ENCODE peak calls at places on chromosomes 4 and X, in four cellular contexts. One of them, this sample, is unnamed.

GRCh38 chr4:139852612-139853269 is 187.1 kb downstream of the MGST2 start:
- DNase-seq in activated CD4-positive, alpha-beta T cell treated with anti-CD3 and anti-CD28 coated beads for 24 hours: no peak
- DNase-seq in HT1080: no peak
- DNase-seq in activated naive CD8-positive, alpha-beta T cell treated with anti-CD3 and anti-CD28 coated beads for 36 hours: no peak
- DNase-seq in this sample: no peak

GRCh38 chr4:82560853-82561744 is 689 bp downstream of the TMEM150C start:
- DNase-seq in HT1080: no peak
- DNase-seq in activated CD4-positive, alpha-beta T cell treated with anti-CD3 and anti-CD28 coated beads for 24 hours: no peak
- DNase-seq in activated naive CD8-positive, alpha-beta T cell treated with anti-CD3 and anti-CD28 coated beads for 36 hours: peak
- DNase-seq in this sample: no peak

GRCh38 chr4:125689839-125690238 is 375.1 kb downstream of the FAT4 start:
- DNase-seq in activated naive CD8-positive, alpha-beta T cell treated with anti-CD3 and anti-CD28 coated beads for 36 hours: no peak
- DNase-seq in HT1080: no peak
- DNase-seq in activated CD4-positive, alpha-beta T cell treated with anti-CD3 and anti-CD28 coated beads for 24 hours: no peak
- DNase-seq in this sample: no peak

GRCh38 chr4:24244663-24245519 is 339.5 kb downstream of the DHX15 start:
- DNase-seq in activated naive CD8-positive, alpha-beta T cell treated with anti-CD3 and anti-CD28 coated beads for 36 hours: no peak
- DNase-seq in HT1080: no peak
- DNase-seq in activated CD4-positive, alpha-beta T cell treated with anti-CD3 and anti-CD28 coated beads for 24 hours: no peak
- DNase-seq in this sample: peak

GRCh38 chr4:20383283-20383682 is 131.6 kb downstream of the SLIT2 start:
- DNase-seq in HT1080: no peak
- DNase-seq in activated CD4-positive, alpha-beta T cell treated with anti-CD3 and anti-CD28 coated beads for 24 hours: no peak
- DNase-seq in activated naive CD8-positive, alpha-beta T cell treated with anti-CD3 and anti-CD28 coated beads for 36 hours: no peak
- DNase-seq in this sample: no peak

GRCh38 chrX:97315939-97316338 is 432.2 kb downstream of the RPA4 start:
- DNase-seq in activated naive CD8-positive, alpha-beta T cell treated with anti-CD3 and anti-CD28 coated beads for 36 hours: no peak
- DNase-seq in HT1080: no peak
- DNase-seq in activated CD4-positive, alpha-beta T cell treated with anti-CD3 and anti-CD28 coated beads for 24 hours: no peak
- DNase-seq in this sample: no peak

GRCh38 chrX:9525511-9526248 is 60.8 kb downstream of the TBL1X start:
- DNase-seq in HT1080: no peak
- DNase-seq in activated CD4-positive, alpha-beta T cell treated with anti-CD3 and anti-CD28 coated beads for 24 hours: no peak
- DNase-seq in activated naive CD8-positive, alpha-beta T cell treated with anti-CD3 and anti-CD28 coated beads for 36 hours: no peak
- DNase-seq in this sample: no peak

GRCh38 chrX:150989420-150989819 is 6.3 kb downstream of the HMGB3 start:
- DNase-seq in HT1080: no peak
- DNase-seq in activated CD4-positive, alpha-beta T cell treated with anti-CD3 and anti-CD28 coated beads for 24 hours: no peak
- DNase-seq in activated naive CD8-positive, alpha-beta T cell treated with anti-CD3 and anti-CD28 coated beads for 36 hours: no peak
- DNase-seq in this sample: no peak

GRCh38 chr4:81565137-81565870 is 93.6 kb upstream of the RASGEF1B start:
- DNase-seq in HT1080: no peak
- DNase-seq in activated naive CD8-positive, alpha-beta T cell treated with anti-CD3 and anti-CD28 coated beads for 36 hours: no peak
- DNase-seq in activated CD4-positive, alpha-beta T cell treated with anti-CD3 and anti-CD28 coated beads for 24 hours: no peak
- DNase-seq in this sample: peak

GRCh38 chr4:99986792-99987191 is 36.7 kb upstream of the H2AZ1 start:
- DNase-seq in activated naive CD8-positive, alpha-beta T cell treated with anti-CD3 and anti-CD28 coated beads for 36 hours: no peak
- DNase-seq in activated CD4-positive, alpha-beta T cell treated with anti-CD3 and anti-CD28 coated beads for 24 hours: no peak
- DNase-seq in HT1080: no peak
- DNase-seq in this sample: no peak

GRCh38 chr4:7472443-7473013 is 37.8 kb upstream of the PSAPL1 start:
- DNase-seq in HT1080: no peak
- DNase-seq in activated CD4-positive, alpha-beta T cell treated with anti-CD3 and anti-CD28 coated beads for 24 hours: no peak
- DNase-seq in activated naive CD8-positive, alpha-beta T cell treated with anti-CD3 and anti-CD28 coated beads for 36 hours: no peak
- DNase-seq in this sample: no peak

GRCh38 chr4:6109842-6110560 is 90.3 kb downstream of the JAKMIP1 start:
- DNase-seq in activated naive CD8-positive, alpha-beta T cell treated with anti-CD3 and anti-CD28 coated beads for 36 hours: no peak
- DNase-seq in activated CD4-positive, alpha-beta T cell treated with anti-CD3 and anti-CD28 coated beads for 24 hours: no peak
- DNase-seq in HT1080: no peak
- DNase-seq in this sample: no peak

GRCh38 chrX:96538104-96538725 is 146.4 kb upstream of the DIAPH2 start:
- DNase-seq in HT1080: no peak
- DNase-seq in activated CD4-positive, alpha-beta T cell treated with anti-CD3 and anti-CD28 coated beads for 24 hours: no peak
- DNase-seq in activated naive CD8-positive, alpha-beta T cell treated with anti-CD3 and anti-CD28 coated beads for 36 hours: no peak
- DNase-seq in this sample: peak

GRCh38 chrX:40366661-40367060 is 214.1 kb upstream of the ATP6AP2 start:
- DNase-seq in activated naive CD8-positive, alpha-beta T cell treated with anti-CD3 and anti-CD28 coated beads for 36 hours: no peak
- DNase-seq in HT1080: no peak
- DNase-seq in activated CD4-positive, alpha-beta T cell treated with anti-CD3 and anti-CD28 coated beads for 24 hours: no peak
- DNase-seq in this sample: no peak

GRCh38 chrX:20547649-20548051 is 280.9 kb upstream of the RPS6KA3 start:
- DNase-seq in activated naive CD8-positive, alpha-beta T cell treated with anti-CD3 and anti-CD28 coated beads for 36 hours: no peak
- DNase-seq in activated CD4-positive, alpha-beta T cell treated with anti-CD3 and anti-CD28 coated beads for 24 hours: no peak
- DNase-seq in HT1080: peak
- DNase-seq in this sample: peak

GRCh38 chr4:172055498-172055897 is 242.3 kb downstream of the GALNTL6 start:
- DNase-seq in HT1080: no peak
- DNase-seq in activated naive CD8-positive, alpha-beta T cell treated with anti-CD3 and anti-CD28 coated beads for 36 hours: no peak
- DNase-seq in activated CD4-positive, alpha-beta T cell treated with anti-CD3 and anti-CD28 coated beads for 24 hours: no peak
- DNase-seq in this sample: no peak

GRCh38 chr4:183747931-183748664 is 89.0 kb downstream of the TRAPPC11 start:
- DNase-seq in HT1080: no peak
- DNase-seq in activated naive CD8-positive, alpha-beta T cell treated with anti-CD3 and anti-CD28 coated beads for 36 hours: no peak
- DNase-seq in activated CD4-positive, alpha-beta T cell treated with anti-CD3 and anti-CD28 coated beads for 24 hours: no peak
- DNase-seq in this sample: peak

GRCh38 chr4:99648321-99648720 is 9.3 kb downstream of the C4orf54 start:
- DNase-seq in HT1080: no peak
- DNase-seq in activated CD4-positive, alpha-beta T cell treated with anti-CD3 and anti-CD28 coated beads for 24 hours: no peak
- DNase-seq in activated naive CD8-positive, alpha-beta T cell treated with anti-CD3 and anti-CD28 coated beads for 36 hours: no peak
- DNase-seq in this sample: no peak

GRCh38 chr4:2339458-2340271 is 77.8 kb upstream of the MXD4 start:
- DNase-seq in activated naive CD8-positive, alpha-beta T cell treated with anti-CD3 and anti-CD28 coated beads for 36 hours: no peak
- DNase-seq in HT1080: no peak
- DNase-seq in activated CD4-positive, alpha-beta T cell treated with anti-CD3 and anti-CD28 coated beads for 24 hours: no peak
- DNase-seq in this sample: no peak

GRCh38 chr4:165814256-165815010 is 58.6 kb upstream of the TLL1 start:
- DNase-seq in activated naive CD8-positive, alpha-beta T cell treated with anti-CD3 and anti-CD28 coated beads for 36 hours: no peak
- DNase-seq in HT1080: no peak
- DNase-seq in activated CD4-positive, alpha-beta T cell treated with anti-CD3 and anti-CD28 coated beads for 24 hours: no peak
- DNase-seq in this sample: peak

GRCh38 chrX:10095698-10096432 is 60.9 kb upstream of the CLCN4 start:
- DNase-seq in HT1080: no peak
- DNase-seq in activated naive CD8-positive, alpha-beta T cell treated with anti-CD3 and anti-CD28 coated beads for 36 hours: no peak
- DNase-seq in activated CD4-positive, alpha-beta T cell treated with anti-CD3 and anti-CD28 coated beads for 24 hours: no peak
- DNase-seq in this sample: no peak

GRCh38 chrX:153970398-153971123 is 1.1 kb downstream of the HCFC1 start:
- DNase-seq in activated naive CD8-positive, alpha-beta T cell treated with anti-CD3 and anti-CD28 coated beads for 36 hours: no peak
- DNase-seq in HT1080: peak
- DNase-seq in activated CD4-positive, alpha-beta T cell treated with anti-CD3 and anti-CD28 coated beads for 24 hours: no peak
- DNase-seq in this sample: peak

GRCh38 chrX:41043950-41044349 is 41.3 kb upstream of the USP9X start:
- DNase-seq in activated CD4-positive, alpha-beta T cell treated with anti-CD3 and anti-CD28 coated beads for 24 hours: no peak
- DNase-seq in HT1080: peak
- DNase-seq in activated naive CD8-positive, alpha-beta T cell treated with anti-CD3 and anti-CD28 coated beads for 36 hours: no peak
- DNase-seq in this sample: peak

GRCh38 chr4:109172301-109172700 is 130.2 kb downstream of the COL25A1 start:
- DNase-seq in activated naive CD8-positive, alpha-beta T cell treated with anti-CD3 and anti-CD28 coated beads for 36 hours: no peak
- DNase-seq in activated CD4-positive, alpha-beta T cell treated with anti-CD3 and anti-CD28 coated beads for 24 hours: no peak
- DNase-seq in HT1080: no peak
- DNase-seq in this sample: no peak

GRCh38 chr4:15891312-15891711 is 47.2 kb downstream of the FGFBP1 start:
- DNase-seq in HT1080: no peak
- DNase-seq in activated CD4-positive, alpha-beta T cell treated with anti-CD3 and anti-CD28 coated beads for 24 hours: no peak
- DNase-seq in activated naive CD8-positive, alpha-beta T cell treated with anti-CD3 and anti-CD28 coated beads for 36 hours: no peak
- DNase-seq in this sample: no peak

GRCh38 chrX:55759478-55759877 is 41.9 kb downstream of the RRAGB start:
- DNase-seq in activated naive CD8-positive, alpha-beta T cell treated with anti-CD3 and anti-CD28 coated beads for 36 hours: no peak
- DNase-seq in activated CD4-positive, alpha-beta T cell treated with anti-CD3 and anti-CD28 coated beads for 24 hours: no peak
- DNase-seq in HT1080: no peak
- DNase-seq in this sample: no peak

GRCh38 chrX:123738378-123738955 is 5.6 kb upstream of the THOC2 start:
- DNase-seq in activated naive CD8-positive, alpha-beta T cell treated with anti-CD3 and anti-CD28 coated beads for 36 hours: no peak
- DNase-seq in HT1080: peak
- DNase-seq in activated CD4-positive, alpha-beta T cell treated with anti-CD3 and anti-CD28 coated beads for 24 hours: no peak
- DNase-seq in this sample: no peak

GRCh38 chr4:129394635-129395034 is 298.7 kb downstream of the C4orf33 start:
- DNase-seq in activated CD4-positive, alpha-beta T cell treated with anti-CD3 and anti-CD28 coated beads for 24 hours: no peak
- DNase-seq in activated naive CD8-positive, alpha-beta T cell treated with anti-CD3 and anti-CD28 coated beads for 36 hours: no peak
- DNase-seq in HT1080: no peak
- DNase-seq in this sample: no peak

GRCh38 chr4:8694226-8694625 is 101.7 kb downstream of the CPZ start:
- DNase-seq in activated CD4-positive, alpha-beta T cell treated with anti-CD3 and anti-CD28 coated beads for 24 hours: no peak
- DNase-seq in HT1080: no peak
- DNase-seq in activated naive CD8-positive, alpha-beta T cell treated with anti-CD3 and anti-CD28 coated beads for 36 hours: no peak
- DNase-seq in this sample: no peak

GRCh38 chr4:153018716-153019115 is 82.6 kb downstream of the FHDC1 start:
- DNase-seq in activated CD4-positive, alpha-beta T cell treated with anti-CD3 and anti-CD28 coated beads for 24 hours: no peak
- DNase-seq in HT1080: no peak
- DNase-seq in activated naive CD8-positive, alpha-beta T cell treated with anti-CD3 and anti-CD28 coated beads for 36 hours: no peak
- DNase-seq in this sample: no peak

GRCh38 chr4:53576676-53577372 is 14.5 kb downstream of the LNX1 start:
- DNase-seq in activated naive CD8-positive, alpha-beta T cell treated with anti-CD3 and anti-CD28 coated beads for 36 hours: no peak
- DNase-seq in HT1080: no peak
- DNase-seq in activated CD4-positive, alpha-beta T cell treated with anti-CD3 and anti-CD28 coated beads for 24 hours: no peak
- DNase-seq in this sample: peak

GRCh38 chrX:44989995-44990770 is 117.2 kb downstream of the KDM6A start:
- DNase-seq in activated naive CD8-positive, alpha-beta T cell treated with anti-CD3 and anti-CD28 coated beads for 36 hours: no peak
- DNase-seq in activated CD4-positive, alpha-beta T cell treated with anti-CD3 and anti-CD28 coated beads for 24 hours: no peak
- DNase-seq in HT1080: no peak
- DNase-seq in this sample: no peak

GRCh38 chr4:136829298-136829697 is 703.0 kb downstream of the PCDH18 start:
- DNase-seq in HT1080: no peak
- DNase-seq in activated naive CD8-positive, alpha-beta T cell treated with anti-CD3 and anti-CD28 coated beads for 36 hours: no peak
- DNase-seq in activated CD4-positive, alpha-beta T cell treated with anti-CD3 and anti-CD28 coated beads for 24 hours: no peak
- DNase-seq in this sample: no peak

GRCh38 chr4:38612996-38613395 is 51.0 kb upstream of the KLF3 start:
- DNase-seq in activated CD4-positive, alpha-beta T cell treated with anti-CD3 and anti-CD28 coated beads for 24 hours: no peak
- DNase-seq in HT1080: no peak
- DNase-seq in activated naive CD8-positive, alpha-beta T cell treated with anti-CD3 and anti-CD28 coated beads for 36 hours: no peak
- DNase-seq in this sample: peak

GRCh38 chrX:136742721-136743379 is 37.9 kb downstream of the ARHGEF6 start:
- DNase-seq in activated naive CD8-positive, alpha-beta T cell treated with anti-CD3 and anti-CD28 coated beads for 36 hours: no peak
- DNase-seq in HT1080: no peak
- DNase-seq in activated CD4-positive, alpha-beta T cell treated with anti-CD3 and anti-CD28 coated beads for 24 hours: no peak
- DNase-seq in this sample: no peak

GRCh38 chr4:40629401-40630334 is at the start of gene RBM47:
- DNase-seq in HT1080: peak
- DNase-seq in activated naive CD8-positive, alpha-beta T cell treated with anti-CD3 and anti-CD28 coated beads for 36 hours: peak
- DNase-seq in activated CD4-positive, alpha-beta T cell treated with anti-CD3 and anti-CD28 coated beads for 24 hours: no peak
- DNase-seq in this sample: peak

GRCh38 chr4:47531241-47531953 is 46.3 kb downstream of the ATP10D start:
- DNase-seq in activated CD4-positive, alpha-beta T cell treated with anti-CD3 and anti-CD28 coated beads for 24 hours: no peak
- DNase-seq in HT1080: peak
- DNase-seq in activated naive CD8-positive, alpha-beta T cell treated with anti-CD3 and anti-CD28 coated beads for 36 hours: peak
- DNase-seq in this sample: peak